ENCODE peak calls at places on chromosome 7, in six cellular contexts. B is HL-60, X is DND-41, K is GM23338, E is hepatocyte, F is K562. D is an unnamed sample.

GRCh38 chr7:151447312-151447711 is 7.4 kb upstream of the CRYGN start:
- DNase-seq in F (no peak), X (no peak), K (no peak), B (no peak), E (no peak), D (no peak)

GRCh38 chr7:27947581-27948278 is 207.8 kb downstream of the TAX1BP1 start:
- DNase-seq in X (no peak), E (no peak), K (no peak), B (no peak), F (no peak), D (no peak)

GRCh38 chr7:85184599-85185354 is 2.1 kb downstream of the SEMA3D start:
- DNase-seq in K (peak; percentile 58), E (peak; percentile 67), B (no peak), X (no peak), F (no peak), D (no peak)

GRCh38 chr7:7911339-7911738 is 57.3 kb upstream of the GLCCI1 start:
- DNase-seq in K (peak; percentile 88), F (no peak), X (no peak), B (no peak), E (peak; percentile 46), D (no peak)

GRCh38 chr7:127477285-127478039 is 85.0 kb upstream of the ZNF800 start:
- DNase-seq in K (no peak), X (no peak), B (no peak), F (no peak), E (no peak), D (no peak)

GRCh38 chr7:151397026-151397425 is 12.8 kb downstream of the WDR86 start:
- DNase-seq in B (no peak), E (no peak), F (no peak), X (no peak), K (no peak), D (no peak)

GRCh38 chr7:103447073-103447960 is 1.3 kb upstream of the SLC26A5 start:
- DNase-seq in K (peak; percentile 94), X (peak; percentile 28), E (peak; percentile 75), F (peak; percentile 82), B (peak; percentile 53), D (no peak)

GRCh38 chr7:128032605-128033235 is 1.5 kb upstream of the LRRC4 start:
- DNase-seq in K (peak; percentile 57), E (no peak), F (no peak), B (no peak), X (no peak), D (no peak)

GRCh38 chr7:156612930-156613329 is 27.6 kb upstream of the RNF32 start:
- DNase-seq in B (peak; percentile 54), E (no peak), F (no peak), K (no peak), X (peak; percentile 72), D (peak; percentile 58)

GRCh38 chr7:155412416-155413253 is 45.3 kb upstream of the EN2 start:
- DNase-seq in X (peak; percentile 71), E (peak; percentile 77), B (peak; percentile 51), F (peak; percentile 79), K (peak; percentile 89), D (no peak)

GRCh38 chr7:11203224-11203623 is 229.6 kb downstream of the PHF14 start:
- DNase-seq in E (no peak), X (no peak), K (no peak), B (no peak), F (no peak), D (no peak)

DNA sequence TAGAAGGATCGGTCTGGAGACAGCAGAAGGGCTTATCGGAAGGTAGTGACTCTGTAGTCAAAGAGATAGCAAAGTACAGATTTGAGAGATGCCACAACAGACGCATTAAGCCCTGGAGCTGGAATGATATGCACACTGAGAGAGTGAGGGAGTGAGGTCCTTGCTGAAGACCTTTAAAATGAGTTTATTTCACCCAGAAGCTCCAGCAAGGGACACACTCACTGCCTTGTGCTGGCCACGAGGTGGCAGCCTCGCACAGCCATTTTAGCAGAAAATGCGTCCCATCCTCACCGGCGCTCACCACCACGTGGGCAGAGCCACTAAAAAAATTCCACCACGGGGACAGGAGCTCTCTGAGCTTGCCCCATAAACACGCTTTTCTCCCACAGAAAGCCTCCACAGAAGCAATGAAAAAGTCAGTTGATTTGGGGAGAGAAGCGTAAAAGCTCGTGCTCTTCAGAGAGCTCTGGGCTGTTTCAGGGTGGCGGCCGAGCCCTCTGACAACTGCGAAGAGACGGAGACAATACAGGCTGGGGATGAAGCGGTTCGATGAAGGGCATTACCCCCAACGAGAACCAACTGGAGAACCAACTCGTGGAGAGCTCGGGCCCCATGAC is 163.0 kb upstream of the KLF14 start:
- DNase-seq in X (peak; percentile 71), B (peak; percentile 77), K (peak; percentile 86), F (peak; percentile 88), E (peak; percentile 87), D (peak; percentile 68)
- H3K27ac ChIP-seq in X (peak overlapping the region; percentile 44), B (no peak overlapping the region), K (peak overlapping the region; percentile 35), F (peak overlapping the region; percentile 1), E (no peak overlapping the region), D (no peak overlapping the region)

GRCh38 chr7:25460426-25460825 is 232.1 kb upstream of the NPVF start:
- DNase-seq in K (no peak), E (no peak), B (no peak), F (no peak), X (no peak), D (no peak)
- TF ChIP-seq CTCF in K (no peak), E (no peak), B (no peak), F (no peak), X (no peak), D (no peak)

GRCh38 chr7:3915337-3915865 is 614.3 kb downstream of the SDK1 start:
- DNase-seq in X (no peak), K (no peak), B (no peak), F (no peak), E (no peak), D (no peak)
- H3K27ac ChIP-seq in X (no peak overlapping the region), K (no peak overlapping the region), B (no peak overlapping the region), F (no peak overlapping the region), E (no peak overlapping the region), D (no peak overlapping the region)

GRCh38 chr7:6156734-6157133 is 115.7 kb downstream of the CYTH3 start:
- DNase-seq in K (no peak), B (no peak), F (no peak), X (no peak), E (no peak), D (no peak)

GRCh38 chr7:6155596-6155995 is 116.8 kb downstream of the CYTH3 start:
- DNase-seq in F (no peak), B (no peak), X (no peak), K (no peak), E (no peak), D (no peak)

GRCh38 chr7:6154542-6155404 is 117.7 kb downstream of the CYTH3 start:
- DNase-seq in X (no peak), K (no peak), F (no peak), B (no peak), E (no peak), D (no peak)

GRCh38 chr7:6151994-6152735 is 120.3 kb downstream of the CYTH3 start:
- DNase-seq in X (no peak), K (no peak), F (no peak), B (no peak), E (no peak), D (no peak)

GRCh38 chr7:6153646-6154541 is 118.5 kb downstream of the CYTH3 start:
- DNase-seq in B (no peak), E (no peak), X (no peak), K (no peak), F (no peak), D (no peak)
- TF ChIP-seq CTCF in B (no peak), E (no peak), X (no peak), K (no peak), F (no peak), D (no peak)

GRCh38 chr7:99392046-99392445 is 16.4 kb downstream of the PDAP1 start:
- DNase-seq in K (no peak), X (no peak), F (no peak), E (no peak), B (no peak), D (no peak)

GRCh38 chr7:99390941-99391602 is 16.5 kb downstream of the ARPC1B start:
- DNase-seq in K (no peak), B (no peak), F (no peak), X (no peak), E (no peak), D (no peak)

GRCh38 chr7:99394188-99394502 is 14.3 kb downstream of the PDAP1 start:
- DNase-seq in X (no peak), F (no peak), K (no peak), B (no peak), E (no peak), D (no peak)

GRCh38 chr7:99393363-99394187 is 14.8 kb downstream of the PDAP1 start:
- DNase-seq in E (peak; percentile 62), K (peak; percentile 94), B (no peak), X (no peak), F (peak; percentile 67), D (no peak)

DNA sequence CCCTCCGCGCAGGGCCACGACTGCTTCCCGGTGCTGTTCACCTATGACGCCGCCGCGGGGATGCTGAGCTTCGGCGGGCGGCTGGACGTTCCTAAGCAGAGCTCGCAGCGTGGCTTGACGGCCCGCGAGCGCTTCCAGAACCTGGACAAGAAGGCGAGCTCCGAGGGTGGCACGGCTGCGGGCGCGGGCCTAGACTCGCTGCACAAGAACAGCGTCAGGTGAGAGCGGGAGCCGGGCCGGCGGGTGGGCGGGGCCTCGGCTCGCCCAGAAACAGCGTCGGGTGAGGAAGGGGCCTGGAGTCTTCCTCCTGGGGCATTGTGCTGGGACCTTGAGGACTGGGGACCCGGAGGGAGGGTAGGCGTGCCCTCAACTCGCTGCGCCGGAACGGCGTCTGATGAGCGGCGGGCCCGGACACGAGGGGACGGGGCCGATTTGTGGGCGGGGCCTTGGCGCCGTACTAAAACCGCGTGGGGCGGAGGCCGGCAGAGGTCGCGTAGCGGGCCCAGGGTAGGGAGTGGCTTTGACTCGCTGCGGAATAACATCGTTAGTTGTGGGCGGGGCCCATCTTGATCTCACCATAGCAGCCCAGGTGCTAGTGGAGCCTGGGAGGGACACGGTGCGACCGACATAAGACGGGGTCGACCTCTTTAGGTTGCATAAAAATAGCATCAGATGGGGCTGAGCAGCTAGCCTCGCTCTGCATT is 15.6 kb downstream of the PDAP1 start:
- DNase-seq in X (no peak), B (no peak), F (peak; percentile 77), E (peak; percentile 89), K (peak; percentile 93), D (peak; percentile 80)
- H3K27ac ChIP-seq in X (no peak overlapping the region), B (no peak overlapping the region), F (peak overlapping the region; percentile 32), E (peak overlapping the region; percentile 65), K (peak overlapping the region; percentile 90), D (peak overlapping the region; percentile 72)

GRCh38 chr7:36512607-36513006 is 122.9 kb downstream of the ANLN start:
- DNase-seq in E (peak; percentile 30), X (no peak), B (no peak), K (no peak), F (no peak), D (no peak)
- TF ChIP-seq CTCF in E (no peak), X (no peak), B (no peak), K (peak; percentile 22), F (no peak), D (no peak)

GRCh38 chr7:23523486-23524075 is 8.2 kb downstream of the TRA2A start:
- DNase-seq in B (no peak), X (no peak), K (no peak), F (no peak), E (no peak), D (no peak)
- H3K27ac ChIP-seq in B (no peak overlapping the region), X (no peak overlapping the region), K (no peak overlapping the region), F (no peak overlapping the region), E (no peak overlapping the region), D (no peak overlapping the region)

GRCh38 chr7:68058014-68058413 is 1061.4 kb downstream of the TYW1 start:
- DNase-seq in F (no peak), K (no peak), B (no peak), X (no peak), E (no peak), D (no peak)

GRCh38 chr7:68063171-68063570 is 1066.5 kb downstream of the TYW1 start:
- DNase-seq in E (peak; percentile 8), K (peak; percentile 21), B (no peak), F (peak; percentile 27), X (no peak), D (no peak)
- TF ChIP-seq CTCF in E (peak; percentile 39), K (peak; percentile 39), B (peak; percentile 1), F (peak; percentile 64), X (peak; percentile 54), D (no peak)

D was measured in CD4-positive, alpha-beta T cell.